ENCODE peak calls at places on chromosomes 5 and 9, in ten cellular contexts. One of them, this sample, is unnamed.

GRCh38 chr5:148970228-148970627 is 92.6 kb downstream of the SH3TC2 start:
- DNase-seq in psoas muscle: no peak
- DNase-seq in adrenal gland: no peak
- DNase-seq in H9: peak; percentile 37
- DNase-seq in RWPE1: no peak
- DNase-seq in AG04450: no peak
- DNase-seq in uterus: no peak
- DNase-seq in GM12878: no peak
- DNase-seq in neuronal stem cell: no peak
- DNase-seq in GM23248: no peak
- DNase-seq in this sample: no peak

GRCh38 chr5:78527054-78527884 is 121.3 kb downstream of the LHFPL2 start:
- DNase-seq in GM12878: no peak
- DNase-seq in H9: peak; percentile 53
- DNase-seq in adrenal gland: peak; percentile 56
- DNase-seq in psoas muscle: peak; percentile 52
- DNase-seq in uterus: peak; percentile 79
- DNase-seq in RWPE1: peak; percentile 85
- DNase-seq in GM23248: peak; percentile 98
- DNase-seq in AG04450: no peak
- DNase-seq in neuronal stem cell: no peak
- DNase-seq in this sample: peak; percentile 65

GRCh38 chr9:91659529-91660294 is 236.1 kb upstream of the NFIL3 start:
- DNase-seq in neuronal stem cell: peak; percentile 21
- DNase-seq in GM23248: peak; percentile 43
- DNase-seq in GM12878: no peak
- DNase-seq in H9: peak; percentile 61
- DNase-seq in RWPE1: peak; percentile 67
- DNase-seq in AG04450: peak; percentile 20
- DNase-seq in uterus: no peak
- DNase-seq in psoas muscle: no peak
- DNase-seq in adrenal gland: no peak
- DNase-seq in this sample: no peak

GRCh38 chr5:145637396-145637795 is 197.7 kb downstream of the PRELID2 start:
- DNase-seq in GM23248: peak; percentile 19
- DNase-seq in AG04450: no peak
- DNase-seq in RWPE1: no peak
- DNase-seq in neuronal stem cell: no peak
- DNase-seq in uterus: no peak
- DNase-seq in H9: no peak
- DNase-seq in psoas muscle: no peak
- DNase-seq in adrenal gland: no peak
- DNase-seq in GM12878: no peak
- DNase-seq in this sample: no peak

GRCh38 chr9:114247491-114247890 is 75.4 kb upstream of the ORM1 start:
- DNase-seq in GM12878: no peak
- DNase-seq in neuronal stem cell: no peak
- DNase-seq in uterus: no peak
- DNase-seq in RWPE1: no peak
- DNase-seq in psoas muscle: no peak
- DNase-seq in adrenal gland: no peak
- DNase-seq in GM23248: no peak
- DNase-seq in AG04450: no peak
- DNase-seq in H9: no peak
- DNase-seq in this sample: no peak

GRCh38 chr5:54363669-54364068 is 53.3 kb upstream of the ARL15 start:
- DNase-seq in AG04450: no peak
- DNase-seq in adrenal gland: no peak
- DNase-seq in GM12878: no peak
- DNase-seq in RWPE1: peak; percentile 34
- DNase-seq in psoas muscle: no peak
- DNase-seq in GM23248: peak; percentile 53
- DNase-seq in H9: no peak
- DNase-seq in neuronal stem cell: no peak
- DNase-seq in uterus: no peak
- DNase-seq in this sample: no peak

GRCh38 chr9:134215709-134216448 is 51.5 kb upstream of the RNU6ATAC start:
- DNase-seq in uterus: no peak
- DNase-seq in RWPE1: no peak
- DNase-seq in GM23248: no peak
- DNase-seq in adrenal gland: no peak
- DNase-seq in psoas muscle: peak; percentile 22
- DNase-seq in H9: no peak
- DNase-seq in neuronal stem cell: no peak
- DNase-seq in GM12878: no peak
- DNase-seq in AG04450: peak; percentile 49
- DNase-seq in this sample: no peak

GRCh38 chr5:149930060-149930753 is 14.4 kb downstream of the PDE6A start:
- DNase-seq in uterus: no peak
- DNase-seq in psoas muscle: no peak
- DNase-seq in neuronal stem cell: no peak
- DNase-seq in AG04450: no peak
- DNase-seq in adrenal gland: peak; percentile 51
- DNase-seq in GM23248: peak; percentile 38
- DNase-seq in GM12878: no peak
- DNase-seq in H9: no peak
- DNase-seq in RWPE1: no peak
- DNase-seq in this sample: no peak

GRCh38 chr9:116087751-116088194 is 65.8 kb upstream of the PAPPA start:
- DNase-seq in uterus: no peak
- DNase-seq in neuronal stem cell: no peak
- DNase-seq in adrenal gland: no peak
- DNase-seq in GM12878: no peak
- DNase-seq in psoas muscle: no peak
- DNase-seq in RWPE1: peak; percentile 46
- DNase-seq in GM23248: peak; percentile 84
- DNase-seq in H9: no peak
- DNase-seq in AG04450: peak; percentile 48
- DNase-seq in this sample: peak; percentile 65

GRCh38 chr5:135553688-135554462 is 18.1 kb upstream of the NEUROG1 start:
- DNase-seq in neuronal stem cell: no peak
- DNase-seq in RWPE1: peak; percentile 77
- DNase-seq in adrenal gland: no peak
- DNase-seq in GM12878: no peak
- DNase-seq in psoas muscle: no peak
- DNase-seq in GM23248: peak; percentile 66
- DNase-seq in H9: peak; percentile 76
- DNase-seq in AG04450: no peak
- DNase-seq in uterus: no peak
- DNase-seq in this sample: no peak

GRCh38 chr5:132797651-132798050 is 15.5 kb upstream of the SOWAHA start:
- DNase-seq in adrenal gland: no peak
- DNase-seq in GM12878: no peak
- DNase-seq in AG04450: no peak
- DNase-seq in neuronal stem cell: no peak
- DNase-seq in GM23248: no peak
- DNase-seq in psoas muscle: no peak
- DNase-seq in H9: no peak
- DNase-seq in RWPE1: no peak
- DNase-seq in uterus: no peak
- DNase-seq in this sample: no peak

GRCh38 chr5:64682608-64683007 is 7.7 kb upstream of the SHISAL2B start:
- DNase-seq in neuronal stem cell: no peak
- DNase-seq in H9: peak; percentile 71
- DNase-seq in uterus: no peak
- DNase-seq in GM12878: no peak
- DNase-seq in GM23248: no peak
- DNase-seq in RWPE1: no peak
- DNase-seq in psoas muscle: no peak
- DNase-seq in adrenal gland: no peak
- DNase-seq in AG04450: no peak
- DNase-seq in this sample: no peak

GRCh38 chr9:4137755-4138154 is 162.1 kb downstream of the GLIS3 start:
- DNase-seq in neuronal stem cell: no peak
- DNase-seq in adrenal gland: no peak
- DNase-seq in GM12878: no peak
- DNase-seq in H9: no peak
- DNase-seq in psoas muscle: no peak
- DNase-seq in uterus: no peak
- DNase-seq in RWPE1: peak; percentile 17
- DNase-seq in AG04450: no peak
- DNase-seq in GM23248: peak; percentile 81
- DNase-seq in this sample: peak; percentile 40

GRCh38 chr5:78361226-78361993 is 993 bp downstream of the SCAMP1 start:
- DNase-seq in neuronal stem cell: no peak
- DNase-seq in H9: no peak
- DNase-seq in adrenal gland: peak; percentile 51
- DNase-seq in GM23248: peak; percentile 71
- DNase-seq in RWPE1: peak; percentile 84
- DNase-seq in GM12878: no peak
- DNase-seq in psoas muscle: peak; percentile 18
- DNase-seq in AG04450: no peak
- DNase-seq in uterus: peak; percentile 26
- DNase-seq in this sample: peak; percentile 12

GRCh38 chr5:56516441-56516840 is 283.3 kb upstream of the ANKRD55 start:
- DNase-seq in GM23248: no peak
- DNase-seq in psoas muscle: no peak
- DNase-seq in neuronal stem cell: no peak
- DNase-seq in H9: no peak
- DNase-seq in uterus: no peak
- DNase-seq in adrenal gland: no peak
- DNase-seq in RWPE1: no peak
- DNase-seq in GM12878: no peak
- DNase-seq in AG04450: no peak
- DNase-seq in this sample: no peak

GRCh38 chr5:161085081-161085480 is 233.1 kb upstream of the ATP10B start:
- DNase-seq in uterus: no peak
- DNase-seq in GM23248: no peak
- DNase-seq in AG04450: no peak
- DNase-seq in H9: no peak
- DNase-seq in GM12878: no peak
- DNase-seq in RWPE1: no peak
- DNase-seq in psoas muscle: no peak
- DNase-seq in neuronal stem cell: no peak
- DNase-seq in adrenal gland: no peak
- DNase-seq in this sample: no peak

GRCh38 chr9:34589371-34589655 is 211 bp downstream of the CNTFR start:
- DNase-seq in psoas muscle: no peak
- DNase-seq in neuronal stem cell: no peak
- DNase-seq in GM12878: no peak
- DNase-seq in RWPE1: no peak
- DNase-seq in H9: no peak
- DNase-seq in adrenal gland: no peak
- DNase-seq in uterus: no peak
- DNase-seq in GM23248: no peak
- DNase-seq in AG04450: no peak
- DNase-seq in this sample: no peak
- H3K27ac ChIP-seq in psoas muscle: peak overlapping the region; percentile 76
- H3K27ac ChIP-seq in neuronal stem cell: no peak overlapping the region
- H3K27ac ChIP-seq in GM12878: no peak overlapping the region
- H3K27ac ChIP-seq in RWPE1: no peak overlapping the region
- H3K27ac ChIP-seq in H9: no peak overlapping the region
- H3K27ac ChIP-seq in adrenal gland: no peak overlapping the region
- H3K27ac ChIP-seq in uterus: no peak overlapping the region
- H3K27ac ChIP-seq in GM23248: no peak overlapping the region
- H3K27ac ChIP-seq in AG04450: no peak overlapping the region
- H3K27ac ChIP-seq in this sample: no peak overlapping the region

DNA sequence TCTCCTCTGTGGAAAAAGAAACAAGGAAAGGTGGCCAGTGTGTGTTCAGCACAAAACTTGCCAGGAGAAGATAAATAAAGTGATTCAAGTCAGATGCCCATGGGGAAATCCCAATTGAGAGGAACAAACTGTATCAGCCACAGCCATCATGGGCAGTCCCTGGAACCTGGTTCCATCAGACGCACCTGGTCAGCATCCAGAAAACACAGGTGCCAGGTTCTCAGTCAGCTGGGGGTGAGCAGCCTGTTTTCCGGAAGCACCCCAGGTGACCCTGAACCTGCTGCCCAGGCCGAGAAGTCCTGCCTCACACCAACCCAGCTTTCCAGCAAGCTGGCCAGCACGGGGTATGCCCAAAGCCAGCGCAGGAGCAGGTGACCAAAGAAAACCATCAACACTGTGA is 30.5 kb downstream of the PTCH1 start:
- DNase-seq in uterus: no peak
- DNase-seq in neuronal stem cell: no peak
- DNase-seq in H9: no peak
- DNase-seq in GM23248: no peak
- DNase-seq in RWPE1: no peak
- DNase-seq in AG04450: no peak
- DNase-seq in GM12878: no peak
- DNase-seq in psoas muscle: no peak
- DNase-seq in adrenal gland: no peak
- DNase-seq in this sample: no peak
- H3K27ac ChIP-seq in uterus: no peak overlapping the region
- H3K27ac ChIP-seq in neuronal stem cell: no peak overlapping the region
- H3K27ac ChIP-seq in H9: no peak overlapping the region
- H3K27ac ChIP-seq in GM23248: no peak overlapping the region
- H3K27ac ChIP-seq in RWPE1: no peak overlapping the region
- H3K27ac ChIP-seq in AG04450: no peak overlapping the region
- H3K27ac ChIP-seq in GM12878: no peak overlapping the region
- H3K27ac ChIP-seq in psoas muscle: no peak overlapping the region
- H3K27ac ChIP-seq in adrenal gland: no peak overlapping the region
- H3K27ac ChIP-seq in this sample: no peak overlapping the region

GRCh38 chr5:171667341-171668096 is 118.1 kb upstream of the SMIM23 start:
- DNase-seq in GM23248: peak; percentile 91
- DNase-seq in uterus: peak; percentile 80
- DNase-seq in H9: peak; percentile 84
- DNase-seq in AG04450: peak; percentile 70
- DNase-seq in adrenal gland: no peak
- DNase-seq in RWPE1: peak; percentile 94
- DNase-seq in GM12878: no peak
- DNase-seq in neuronal stem cell: peak; percentile 72
- DNase-seq in psoas muscle: peak; percentile 71
- DNase-seq in this sample: peak; percentile 12
- H3K27ac ChIP-seq in GM23248: no peak overlapping the region
- H3K27ac ChIP-seq in uterus: peak overlapping the region; percentile 78
- H3K27ac ChIP-seq in H9: no peak overlapping the region
- H3K27ac ChIP-seq in AG04450: peak overlapping the region; percentile 54
- H3K27ac ChIP-seq in adrenal gland: no peak overlapping the region
- H3K27ac ChIP-seq in RWPE1: peak overlapping the region; percentile 72
- H3K27ac ChIP-seq in GM12878: no peak overlapping the region
- H3K27ac ChIP-seq in neuronal stem cell: peak overlapping the region; percentile 73
- H3K27ac ChIP-seq in psoas muscle: no peak overlapping the region
- H3K27ac ChIP-seq in this sample: no peak overlapping the region

DNA sequence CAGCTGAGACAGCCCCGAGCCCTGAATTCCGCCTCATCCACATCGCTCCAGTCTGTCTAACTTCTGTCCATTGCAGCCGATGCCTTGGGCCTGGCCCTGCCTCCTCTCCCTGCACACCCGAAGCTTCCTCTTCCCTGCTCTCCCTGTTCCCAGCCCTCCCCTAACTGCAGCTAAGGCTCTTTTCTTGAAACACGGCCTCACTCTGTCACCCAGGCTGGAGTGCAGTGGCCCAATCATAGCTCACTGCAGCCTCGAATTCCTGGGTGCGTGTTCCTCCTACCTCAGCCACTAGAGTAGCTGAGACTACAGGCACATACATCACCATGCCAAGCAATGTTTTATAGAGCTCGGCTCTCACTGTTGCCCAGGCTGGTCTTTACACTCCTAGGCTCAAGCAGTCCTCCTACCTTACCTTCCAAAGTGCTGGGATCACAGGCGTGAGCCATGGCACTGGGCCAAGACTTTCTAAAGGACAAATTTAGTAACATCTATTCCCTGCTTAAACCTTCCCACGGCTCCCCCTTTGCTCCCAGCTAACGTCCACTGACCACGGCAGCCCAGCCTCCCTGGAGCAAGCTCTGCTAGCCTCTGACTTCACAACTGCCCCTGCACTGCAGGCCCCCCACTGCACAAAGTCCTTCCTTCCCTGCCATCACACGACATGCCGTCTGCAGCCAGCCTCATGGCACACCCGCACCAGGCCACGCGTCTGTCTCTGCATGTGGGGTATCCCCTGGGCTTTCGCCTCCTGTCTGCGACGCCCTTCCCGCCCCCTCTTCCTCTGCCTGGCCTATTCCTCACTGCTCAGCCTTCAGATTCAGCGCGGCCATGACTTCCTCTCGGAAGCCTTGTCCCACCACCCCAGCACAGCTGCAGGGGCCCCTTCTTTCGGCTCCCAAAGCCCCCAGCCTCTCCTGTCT is 28.6 kb downstream of the LAMC3 start:
- DNase-seq in adrenal gland: no peak
- DNase-seq in uterus: no peak
- DNase-seq in RWPE1: no peak
- DNase-seq in GM23248: peak; percentile 46
- DNase-seq in neuronal stem cell: no peak
- DNase-seq in GM12878: no peak
- DNase-seq in psoas muscle: no peak
- DNase-seq in AG04450: no peak
- DNase-seq in H9: no peak
- DNase-seq in this sample: no peak
- H3K27ac ChIP-seq in adrenal gland: peak overlapping the region; percentile 68
- H3K27ac ChIP-seq in uterus: no peak overlapping the region
- H3K27ac ChIP-seq in RWPE1: no peak overlapping the region
- H3K27ac ChIP-seq in GM23248: no peak overlapping the region
- H3K27ac ChIP-seq in neuronal stem cell: no peak overlapping the region
- H3K27ac ChIP-seq in GM12878: no peak overlapping the region
- H3K27ac ChIP-seq in psoas muscle: no peak overlapping the region
- H3K27ac ChIP-seq in AG04450: no peak overlapping the region
- H3K27ac ChIP-seq in H9: no peak overlapping the region
- H3K27ac ChIP-seq in this sample: no peak overlapping the region